ENCODE peak calls at places on chromosome 10, in seven cellular contexts. U is astrocyte of the spinal cord, C is left ventricle myocardium inferior, J is A549, P is GM12878, V is pancreas, Z is HFF-Myc. A is an unnamed sample.
A peak's percentile ranks its signal among the peaks of the same experiment; 100 is the strongest.

GRCh38 chr10:1208376-1209311 is 152.5 kb downstream of the WDR37 start:
- DNase-seq in C (no peak), U (no peak), P (no peak), Z (no peak), J (no peak), V (no peak), A (no peak)

GRCh38 chr10:93580824-93581223 is 14.4 kb downstream of the FFAR4 start:
- DNase-seq in J (no peak), Z (peak; percentile 40), P (no peak), U (peak; percentile 16), C (no peak), V (no peak), A (no peak)

GRCh38 chr10:43218951-43219837 is 47.7 kb downstream of the RASGEF1A start:
- DNase-seq in J (no peak), Z (no peak), P (no peak), C (peak; percentile 9), U (no peak), V (no peak), A (no peak)

GRCh38 chr10:14653271-14654161 is 121.2 kb downstream of the FAM107B start:
- DNase-seq in V (peak; percentile 60), Z (peak; percentile 55), U (peak; percentile 76), P (no peak), C (no peak), J (peak; percentile 86), A (peak; percentile 51)

GRCh38 chr10:17425584-17426262 is 28.7 kb downstream of the ST8SIA6 start:
- DNase-seq in Z (no peak), V (no peak), P (no peak), C (no peak), J (no peak), U (no peak), A (no peak)

GRCh38 chr10:24432478-24433416 is 223.8 kb downstream of the KIAA1217 start:
- DNase-seq in V (no peak), C (no peak), Z (no peak), J (no peak), P (no peak), U (peak; percentile 29), A (no peak)

GRCh38 chr10:123451206-123451605 is 214.9 kb upstream of the GPR26 start:
- DNase-seq in V (no peak), U (no peak), P (no peak), J (no peak), Z (no peak), C (no peak), A (no peak)

GRCh38 chr10:77236700-77237099 is 400.9 kb downstream of the KCNMA1 start:
- DNase-seq in J (no peak), C (no peak), P (no peak), U (peak; percentile 69), V (no peak), Z (no peak), A (no peak)

GRCh38 chr10:79488303-79488702 is 24.0 kb upstream of the EIF5AL1 start:
- DNase-seq in U (peak; percentile 91), Z (peak; percentile 77), J (peak; percentile 63), C (peak; percentile 71), P (no peak), V (no peak), A (peak; percentile 59)

GRCh38 chr10:113720386-113720785 is 31.1 kb upstream of the PLEKHS1 start:
- DNase-seq in Z (no peak), J (no peak), C (no peak), V (no peak), P (no peak), U (no peak), A (no peak)

GRCh38 chr10:121041906-121042305 is 190.7 kb downstream of the WDR11 start:
- DNase-seq in J (no peak), C (no peak), V (no peak), P (no peak), Z (no peak), U (no peak), A (no peak)

GRCh38 chr10:123836418-123837145 is 55.0 kb downstream of the CPXM2 start:
- DNase-seq in U (no peak), C (no peak), J (no peak), P (no peak), Z (no peak), V (no peak), A (no peak)

GRCh38 chr10:100738055-100738827 is 7.1 kb upstream of the PAX2 start:
- DNase-seq in J (no peak), Z (no peak), V (no peak), U (no peak), P (no peak), C (no peak), A (no peak)

GRCh38 chr10:100736144-100736808 is 9.1 kb upstream of the PAX2 start:
- DNase-seq in U (no peak), J (no peak), V (no peak), P (no peak), Z (no peak), C (no peak), A (no peak)

GRCh38 chr10:100735345-100736143 is 9.8 kb upstream of the PAX2 start:
- DNase-seq in V (no peak), U (no peak), J (no peak), Z (no peak), C (no peak), P (no peak), A (no peak)

GRCh38 chr10:100736809-100737358 is 8.5 kb upstream of the PAX2 start:
- DNase-seq in U (no peak), J (no peak), V (no peak), C (no peak), P (no peak), Z (no peak), A (no peak)

GRCh38 chr10:100737359-100738054 is 7.9 kb upstream of the PAX2 start:
- DNase-seq in Z (no peak), P (no peak), U (no peak), V (no peak), J (no peak), C (no peak), A (no peak)
- H3K4me3 ChIP-seq in Z (no peak overlapping the region), P (no peak overlapping the region), U (no peak overlapping the region), V (peak overlapping the region; percentile 14), J (no peak overlapping the region), C (peak overlapping the region; percentile 49), A (no peak overlapping the region)

DNA sequence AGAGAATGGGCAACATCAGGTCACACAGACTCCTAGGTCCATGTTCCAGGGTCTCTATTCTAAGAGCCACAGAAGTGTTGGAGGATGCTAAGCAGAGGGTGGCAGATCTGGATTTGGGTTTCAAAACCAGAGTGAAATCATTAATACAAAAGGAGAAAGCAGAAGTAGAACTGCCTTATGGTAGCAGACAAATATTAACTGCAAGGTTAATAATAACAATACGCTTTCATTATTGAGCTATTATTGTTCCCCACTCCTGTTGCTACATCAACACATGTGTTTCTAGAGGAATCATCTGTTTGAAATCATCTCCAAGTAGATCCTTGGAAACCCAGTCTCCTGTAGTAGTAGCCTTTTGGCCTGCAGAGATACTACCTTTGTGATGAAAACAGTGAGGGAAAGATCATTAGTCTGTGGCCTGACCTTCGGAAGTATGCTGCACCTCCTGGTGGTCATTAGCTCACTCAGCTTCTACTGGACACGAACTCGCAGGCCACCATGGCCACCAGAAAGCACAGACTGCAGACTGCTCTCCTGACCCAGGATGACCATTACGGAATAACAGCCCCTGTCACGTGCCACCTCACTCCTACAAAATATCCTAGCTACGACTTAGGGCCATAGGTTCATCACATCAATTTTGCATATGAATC is 84.6 kb downstream of the XPNPEP1 start:
- DNase-seq in J (no peak), C (no peak), U (no peak), P (no peak), V (no peak), Z (no peak), A (no peak)
- TF ChIP-seq CTCF in J (no peak), C (no peak), U (no peak), P (no peak), V (no peak), Z (no peak), A (no peak)

DNA sequence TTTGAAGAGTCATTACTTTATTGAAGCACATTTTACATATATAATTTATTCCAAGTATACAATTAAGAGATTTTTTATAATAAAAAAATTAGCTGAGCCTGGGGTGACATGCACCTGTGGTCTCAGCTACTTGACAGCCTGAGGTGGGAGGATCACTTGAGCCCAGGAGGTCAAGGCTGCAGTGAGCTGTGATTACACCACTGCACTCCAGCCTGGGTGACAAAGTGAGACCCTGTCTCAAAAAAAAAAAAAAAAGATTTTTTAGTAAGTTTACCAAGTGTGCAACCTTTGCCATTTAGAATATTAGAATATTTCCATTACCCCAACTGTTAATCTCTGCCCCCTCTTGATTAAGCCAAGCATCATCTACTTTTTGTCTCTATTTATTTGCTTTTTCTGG is 196.0 kb downstream of the CCSER2 start:
- DNase-seq in U (no peak), C (no peak), P (no peak), Z (no peak), V (no peak), J (no peak), A (no peak)
- H3K4me3 ChIP-seq in U (no peak overlapping the region), C (no peak overlapping the region), P (no peak overlapping the region), Z (no peak overlapping the region), V (no peak overlapping the region), J (no peak overlapping the region), A (no peak overlapping the region)

DNA sequence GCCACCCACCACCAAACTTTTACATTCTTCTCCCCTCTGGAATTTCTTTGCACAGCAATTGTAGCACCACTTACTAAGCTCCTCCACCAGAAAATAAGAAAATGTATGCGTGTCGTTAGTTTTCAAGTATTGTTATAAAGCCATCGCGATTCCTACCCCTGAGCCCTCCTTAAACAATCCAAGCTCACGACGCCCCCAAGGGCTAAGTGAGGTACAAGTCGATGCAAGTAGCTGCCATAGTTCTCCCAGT is 1.3 kb downstream of the FRAT2 start:
- DNase-seq in J (no peak), Z (no peak), C (no peak), P (no peak), U (peak; percentile 54), V (no peak), A (no peak)
- TF ChIP-seq CTCF in J (no peak), Z (no peak), C (no peak), P (peak; percentile 17), U (peak; percentile 18), V (no peak), A (peak; percentile 19)

GRCh38 chr10:8975535-8975934 is 921.0 kb downstream of the GATA3 start:
- DNase-seq in J (no peak), C (no peak), U (no peak), P (no peak), V (no peak), Z (no peak), A (no peak)
- H3K4me3 ChIP-seq in J (no peak overlapping the region), C (no peak overlapping the region), U (no peak overlapping the region), P (no peak overlapping the region), V (no peak overlapping the region), Z (no peak overlapping the region), A (no peak overlapping the region)

GRCh38 chr10:73167557-73168485 is at the start of the genes ECD and FAM149B1:
- DNase-seq in C (peak; percentile 94), P (peak; percentile 79), V (peak; percentile 86), Z (peak; percentile 85), J (peak; percentile 89), U (peak; percentile 93), A (peak; percentile 51)
- TF ChIP-seq CTCF in C (peak; percentile 21), P (no peak), V (no peak), Z (no peak), J (no peak), U (no peak), A (peak; percentile 5)

DNA sequence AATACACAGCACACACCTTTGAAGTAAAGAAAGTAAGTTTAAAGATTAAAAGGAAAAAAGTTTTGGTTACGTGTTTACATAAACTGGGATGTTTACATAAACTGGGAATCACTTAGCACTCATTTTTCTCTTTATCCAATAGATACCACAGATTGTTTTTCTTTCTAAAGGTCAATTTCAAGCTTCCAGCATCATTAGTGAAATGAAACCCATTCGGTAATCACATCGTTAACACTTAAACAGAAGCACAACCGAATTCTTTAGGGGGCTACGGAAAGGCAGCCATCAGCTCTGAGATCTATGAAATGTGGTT is 1.1 kb downstream of the ODAD2 start:
- DNase-seq in P (no peak), Z (no peak), J (no peak), C (no peak), U (peak; percentile 1), V (no peak), A (no peak)
- H3K4me3 ChIP-seq in P (no peak overlapping the region), Z (peak overlapping the region; percentile 65), J (no peak overlapping the region), C (peak overlapping the region; percentile 75), U (peak overlapping the region; percentile 68), V (peak overlapping the region; percentile 60), A (peak overlapping the region; percentile 67)